ENCODE peak calls at places on chromosomes 11 and 22, in eight cellular contexts. One of them, this sample, is unnamed.

GRCh38 chr22:22810018-22810427 is 77.6 kb upstream of the IGLL5 start:
- DNase-seq in chondrocyte: no peak
- DNase-seq in GM12878: no peak
- DNase-seq in upper lobe of right lung: peak
- DNase-seq in Peyer's patch: peak
- DNase-seq in cardiac muscle cell: no peak
- DNase-seq in kidney epithelial cell: no peak
- DNase-seq in astrocyte of the cerebellum: no peak
- DNase-seq in this sample: no peak

GRCh38 chr11:117868815-117869642 is 7.4 kb downstream of the FXYD6 start:
- DNase-seq in chondrocyte: no peak
- DNase-seq in GM12878: no peak
- DNase-seq in upper lobe of right lung: no peak
- DNase-seq in Peyer's patch: no peak
- DNase-seq in cardiac muscle cell: no peak
- DNase-seq in kidney epithelial cell: no peak
- DNase-seq in astrocyte of the cerebellum: no peak
- DNase-seq in this sample: no peak

GRCh38 chr11:15507592-15507991 is 392.9 kb downstream of the INSC start:
- DNase-seq in chondrocyte: no peak
- DNase-seq in GM12878: no peak
- DNase-seq in upper lobe of right lung: no peak
- DNase-seq in Peyer's patch: peak
- DNase-seq in cardiac muscle cell: no peak
- DNase-seq in kidney epithelial cell: no peak
- DNase-seq in astrocyte of the cerebellum: no peak
- DNase-seq in this sample: no peak

GRCh38 chr22:38325575-38325974 is 8.3 kb upstream of the CSNK1E start:
- DNase-seq in chondrocyte: no peak
- DNase-seq in GM12878: no peak
- DNase-seq in upper lobe of right lung: no peak
- DNase-seq in Peyer's patch: no peak
- DNase-seq in cardiac muscle cell: no peak
- DNase-seq in kidney epithelial cell: no peak
- DNase-seq in astrocyte of the cerebellum: no peak
- DNase-seq in this sample: no peak

GRCh38 chr11:8068605-8069221 is 12.3 kb upstream of the TUB start:
- DNase-seq in chondrocyte: peak
- DNase-seq in GM12878: no peak
- DNase-seq in upper lobe of right lung: no peak
- DNase-seq in Peyer's patch: peak
- DNase-seq in cardiac muscle cell: peak
- DNase-seq in kidney epithelial cell: peak
- DNase-seq in astrocyte of the cerebellum: peak
- DNase-seq in this sample: peak

GRCh38 chr11:18265949-18266348 is at the start of gene SAA1:
- DNase-seq in chondrocyte: no peak
- DNase-seq in GM12878: no peak
- DNase-seq in upper lobe of right lung: no peak
- DNase-seq in Peyer's patch: no peak
- DNase-seq in cardiac muscle cell: no peak
- DNase-seq in kidney epithelial cell: peak
- DNase-seq in astrocyte of the cerebellum: no peak
- DNase-seq in this sample: peak

GRCh38 chr22:26800858-26801257 is 143.5 kb downstream of the MIAT start:
- DNase-seq in chondrocyte: no peak
- DNase-seq in GM12878: no peak
- DNase-seq in upper lobe of right lung: no peak
- DNase-seq in Peyer's patch: no peak
- DNase-seq in cardiac muscle cell: peak
- DNase-seq in kidney epithelial cell: no peak
- DNase-seq in astrocyte of the cerebellum: no peak
- DNase-seq in this sample: peak

GRCh38 chr11:114283422-114283821 is 12.8 kb upstream of the NNMT start:
- DNase-seq in chondrocyte: no peak
- DNase-seq in GM12878: no peak
- DNase-seq in upper lobe of right lung: no peak
- DNase-seq in Peyer's patch: no peak
- DNase-seq in cardiac muscle cell: no peak
- DNase-seq in kidney epithelial cell: no peak
- DNase-seq in astrocyte of the cerebellum: no peak
- DNase-seq in this sample: no peak

GRCh38 chr11:93329936-93330445 is 551 bp upstream of the DEUP1 start:
- DNase-seq in chondrocyte: no peak
- DNase-seq in GM12878: no peak
- DNase-seq in upper lobe of right lung: no peak
- DNase-seq in Peyer's patch: no peak
- DNase-seq in cardiac muscle cell: peak
- DNase-seq in kidney epithelial cell: no peak
- DNase-seq in astrocyte of the cerebellum: no peak
- DNase-seq in this sample: peak

GRCh38 chr22:33036881-33037280 is 21.3 kb downstream of the SYN3 start:
- DNase-seq in chondrocyte: no peak
- DNase-seq in GM12878: no peak
- DNase-seq in upper lobe of right lung: no peak
- DNase-seq in Peyer's patch: no peak
- DNase-seq in cardiac muscle cell: no peak
- DNase-seq in kidney epithelial cell: no peak
- DNase-seq in astrocyte of the cerebellum: no peak
- DNase-seq in this sample: no peak

GRCh38 chr11:18844753-18845367 is 53.3 kb upstream of the PTPN5 start:
- DNase-seq in chondrocyte: no peak
- DNase-seq in GM12878: no peak
- DNase-seq in upper lobe of right lung: no peak
- DNase-seq in Peyer's patch: no peak
- DNase-seq in cardiac muscle cell: peak
- DNase-seq in kidney epithelial cell: no peak
- DNase-seq in astrocyte of the cerebellum: no peak
- DNase-seq in this sample: peak

GRCh38 chr11:73376803-73377629 is 817 bp downstream of the RELT start:
- DNase-seq in chondrocyte: no peak
- DNase-seq in GM12878: no peak
- DNase-seq in upper lobe of right lung: peak
- DNase-seq in Peyer's patch: peak
- DNase-seq in cardiac muscle cell: peak
- DNase-seq in kidney epithelial cell: peak
- DNase-seq in astrocyte of the cerebellum: no peak
- DNase-seq in this sample: peak

GRCh38 chr22:41892721-41893120 is 22.2 kb downstream of the SHISA8 start:
- DNase-seq in chondrocyte: no peak
- DNase-seq in GM12878: no peak
- DNase-seq in upper lobe of right lung: no peak
- DNase-seq in Peyer's patch: no peak
- DNase-seq in cardiac muscle cell: no peak
- DNase-seq in kidney epithelial cell: no peak
- DNase-seq in astrocyte of the cerebellum: no peak
- DNase-seq in this sample: no peak

GRCh38 chr22:46657996-46658947 is 38.1 kb downstream of the GRAMD4 start:
- DNase-seq in chondrocyte: no peak
- DNase-seq in GM12878: no peak
- DNase-seq in upper lobe of right lung: no peak
- DNase-seq in Peyer's patch: no peak
- DNase-seq in cardiac muscle cell: no peak
- DNase-seq in kidney epithelial cell: no peak
- DNase-seq in astrocyte of the cerebellum: no peak
- DNase-seq in this sample: no peak

GRCh38 chr22:36144886-36145541 is 15.5 kb downstream of the APOL3 start:
- DNase-seq in chondrocyte: no peak
- DNase-seq in GM12878: no peak
- DNase-seq in upper lobe of right lung: no peak
- DNase-seq in Peyer's patch: peak
- DNase-seq in cardiac muscle cell: peak
- DNase-seq in kidney epithelial cell: peak
- DNase-seq in astrocyte of the cerebellum: peak
- DNase-seq in this sample: peak

GRCh38 chr11:36278531-36279245 is 10.5 kb downstream of the COMMD9 start:
- DNase-seq in chondrocyte: no peak
- DNase-seq in GM12878: no peak
- DNase-seq in upper lobe of right lung: no peak
- DNase-seq in Peyer's patch: no peak
- DNase-seq in cardiac muscle cell: peak
- DNase-seq in kidney epithelial cell: peak
- DNase-seq in astrocyte of the cerebellum: no peak
- DNase-seq in this sample: peak
- TF ChIP-seq CTCF in chondrocyte: peak
- TF ChIP-seq CTCF in GM12878: no peak
- TF ChIP-seq CTCF in upper lobe of right lung: no peak
- TF ChIP-seq CTCF in Peyer's patch: no peak
- TF ChIP-seq CTCF in cardiac muscle cell: no peak
- TF ChIP-seq CTCF in kidney epithelial cell: peak
- TF ChIP-seq CTCF in astrocyte of the cerebellum: no peak
- TF ChIP-seq CTCF in this sample: peak

GRCh38 chr11:64076764-64077163 is 41.0 kb downstream of the FLRT1 start:
- DNase-seq in chondrocyte: no peak
- DNase-seq in GM12878: no peak
- DNase-seq in upper lobe of right lung: no peak
- DNase-seq in Peyer's patch: no peak
- DNase-seq in cardiac muscle cell: no peak
- DNase-seq in kidney epithelial cell: no peak
- DNase-seq in astrocyte of the cerebellum: no peak
- DNase-seq in this sample: no peak
- TF ChIP-seq CTCF in chondrocyte: no peak
- TF ChIP-seq CTCF in GM12878: no peak
- TF ChIP-seq CTCF in upper lobe of right lung: no peak
- TF ChIP-seq CTCF in Peyer's patch: no peak
- TF ChIP-seq CTCF in cardiac muscle cell: no peak
- TF ChIP-seq CTCF in kidney epithelial cell: no peak
- TF ChIP-seq CTCF in astrocyte of the cerebellum: no peak
- TF ChIP-seq CTCF in this sample: no peak

GRCh38 chr22:31105282-31105929 is 2.0 kb downstream of the SELENOM start:
- DNase-seq in chondrocyte: no peak
- DNase-seq in GM12878: no peak
- DNase-seq in upper lobe of right lung: no peak
- DNase-seq in Peyer's patch: no peak
- DNase-seq in cardiac muscle cell: no peak
- DNase-seq in kidney epithelial cell: no peak
- DNase-seq in astrocyte of the cerebellum: no peak
- DNase-seq in this sample: no peak

GRCh38 chr22:31104869-31105268 is 2.5 kb downstream of the SELENOM start:
- DNase-seq in chondrocyte: no peak
- DNase-seq in GM12878: no peak
- DNase-seq in upper lobe of right lung: no peak
- DNase-seq in Peyer's patch: no peak
- DNase-seq in cardiac muscle cell: no peak
- DNase-seq in kidney epithelial cell: no peak
- DNase-seq in astrocyte of the cerebellum: no peak
- DNase-seq in this sample: no peak

GRCh38 chr22:31106651-31107205 is 640 bp downstream of the SELENOM start:
- DNase-seq in chondrocyte: no peak
- DNase-seq in GM12878: no peak
- DNase-seq in upper lobe of right lung: no peak
- DNase-seq in Peyer's patch: no peak
- DNase-seq in cardiac muscle cell: no peak
- DNase-seq in kidney epithelial cell: no peak
- DNase-seq in astrocyte of the cerebellum: no peak
- DNase-seq in this sample: peak

GRCh38 chr22:31107206-31108118 is at the start of gene SELENOM:
- DNase-seq in chondrocyte: no peak
- DNase-seq in GM12878: peak
- DNase-seq in upper lobe of right lung: peak
- DNase-seq in Peyer's patch: peak
- DNase-seq in cardiac muscle cell: peak
- DNase-seq in kidney epithelial cell: peak
- DNase-seq in astrocyte of the cerebellum: peak
- DNase-seq in this sample: peak

DNA sequence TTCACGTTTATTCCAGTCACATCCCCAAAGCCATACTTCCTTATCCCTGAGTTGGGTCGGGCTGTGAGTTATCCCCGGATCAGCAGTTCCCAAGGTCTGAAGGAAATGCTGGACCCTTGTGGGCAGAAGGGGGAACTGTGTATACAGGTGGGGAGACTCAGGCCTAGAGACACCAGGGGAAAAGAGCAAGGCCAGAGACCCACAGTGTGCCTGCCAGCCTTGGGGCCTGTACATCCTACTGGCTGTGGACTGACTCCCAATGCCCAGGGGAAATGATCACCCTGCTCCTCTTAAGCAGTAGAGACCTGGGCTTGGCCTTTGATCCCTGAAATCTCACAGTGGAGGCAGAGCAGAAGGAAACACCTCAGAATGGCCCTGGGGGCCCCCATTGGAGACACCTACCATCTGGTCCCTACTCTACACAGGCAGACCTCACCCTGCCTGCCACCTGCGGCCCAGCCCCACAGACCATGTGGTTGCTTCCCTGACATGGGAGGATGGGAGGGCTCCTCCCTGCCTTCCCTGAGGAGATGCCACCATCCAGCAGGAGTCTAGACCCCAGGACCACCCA is 1.3 kb downstream of the SELENOM start:
- DNase-seq in chondrocyte: no peak
- DNase-seq in GM12878: no peak
- DNase-seq in upper lobe of right lung: no peak
- DNase-seq in Peyer's patch: no peak
- DNase-seq in cardiac muscle cell: no peak
- DNase-seq in kidney epithelial cell: no peak
- DNase-seq in astrocyte of the cerebellum: no peak
- DNase-seq in this sample: no peak
- TF ChIP-seq CTCF in chondrocyte: peak
- TF ChIP-seq CTCF in GM12878: no peak
- TF ChIP-seq CTCF in upper lobe of right lung: no peak
- TF ChIP-seq CTCF in Peyer's patch: no peak
- TF ChIP-seq CTCF in cardiac muscle cell: peak
- TF ChIP-seq CTCF in kidney epithelial cell: no peak
- TF ChIP-seq CTCF in astrocyte of the cerebellum: peak
- TF ChIP-seq CTCF in this sample: peak

DNA sequence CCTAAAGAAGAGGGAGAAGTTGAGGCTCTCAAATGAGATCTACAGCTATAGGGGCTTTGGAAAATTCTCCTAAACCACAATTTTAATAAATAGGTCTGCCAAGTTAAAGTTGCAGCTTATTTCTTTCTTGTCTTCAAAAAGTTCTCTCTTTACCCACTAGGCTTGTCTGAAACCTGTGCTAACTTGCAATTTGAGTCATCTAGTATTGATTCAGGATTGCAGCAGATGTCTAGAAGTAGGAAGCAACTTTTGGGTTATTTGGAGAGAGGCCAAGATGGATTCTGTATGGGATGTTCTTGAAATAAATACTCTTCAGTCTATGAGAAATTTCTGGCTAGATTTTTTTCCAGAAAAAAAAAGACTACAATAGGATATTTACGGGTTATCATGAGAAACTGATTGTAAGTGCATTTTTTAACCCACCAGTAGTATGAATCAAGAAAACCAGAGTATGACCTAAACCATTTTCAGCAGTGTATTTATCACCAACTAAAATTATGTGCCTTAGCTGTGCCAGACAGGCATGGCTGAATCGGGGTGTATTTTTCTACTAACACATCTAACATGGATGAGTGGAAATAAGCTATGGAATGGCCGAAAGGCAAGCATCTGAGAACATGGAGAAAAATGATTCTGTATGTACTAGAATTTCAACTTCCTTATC is 4.9 kb upstream of the RAB38 start:
- DNase-seq in chondrocyte: no peak
- DNase-seq in GM12878: no peak
- DNase-seq in upper lobe of right lung: no peak
- DNase-seq in Peyer's patch: no peak
- DNase-seq in cardiac muscle cell: no peak
- DNase-seq in kidney epithelial cell: no peak
- DNase-seq in astrocyte of the cerebellum: no peak
- DNase-seq in this sample: peak
- TF ChIP-seq CTCF in chondrocyte: no peak
- TF ChIP-seq CTCF in GM12878: no peak
- TF ChIP-seq CTCF in upper lobe of right lung: no peak
- TF ChIP-seq CTCF in Peyer's patch: no peak
- TF ChIP-seq CTCF in cardiac muscle cell: no peak
- TF ChIP-seq CTCF in kidney epithelial cell: no peak
- TF ChIP-seq CTCF in astrocyte of the cerebellum: no peak
- TF ChIP-seq CTCF in this sample: no peak